ENCODE peak calls at places on chromosomes 6 and 20, in seven cellular contexts. O is psoas muscle, L is brain microvascular endothelial cell, T is IMR-90, F is ovary, I is A673, A is stomach. Q is an unnamed sample.

GRCh38 chr20:50427740-50428462 is 82.3 kb upstream of the PTPN1 start:
- DNase-seq in F (no peak), I (no peak), T (no peak), L (no peak), A (peak), O (peak), Q (no peak)

GRCh38 chr6:148972481-148972880 is 225.7 kb downstream of the UST start:
- DNase-seq in T (no peak), F (peak), O (peak), A (peak), L (no peak), I (peak), Q (no peak)

GRCh38 chr20:25047766-25048165 is 10.2 kb downstream of the ACSS1 start:
- DNase-seq in L (no peak), I (no peak), A (peak), F (peak), T (no peak), O (no peak), Q (no peak)

GRCh38 chr20:33843854-33844253 is 32.7 kb downstream of the CHMP4B start:
- DNase-seq in O (no peak), L (peak), T (no peak), F (no peak), I (no peak), A (no peak), Q (no peak)

GRCh38 chr20:48467622-48468021 is 360.2 kb downstream of the PREX1 start:
- DNase-seq in T (no peak), L (no peak), O (no peak), I (no peak), A (no peak), F (no peak), Q (no peak)

GRCh38 chr6:131362070-131362469 is 211.0 kb upstream of the ARG1 start:
- DNase-seq in F (no peak), L (no peak), I (no peak), T (no peak), O (no peak), A (no peak), Q (no peak)

GRCh38 chr6:582370-582769 is 74.5 kb downstream of the HUS1B start:
- DNase-seq in I (no peak), F (no peak), A (no peak), O (no peak), L (peak), T (peak), Q (no peak)

GRCh38 chr6:160659562-160659961 is 4.5 kb downstream of the LPA start:
- DNase-seq in F (no peak), O (no peak), I (no peak), L (no peak), A (no peak), T (no peak), Q (no peak)

GRCh38 chr20:15081301-15081700 is 743.9 kb upstream of the FLRT3 start:
- DNase-seq in I (no peak), O (no peak), L (no peak), F (no peak), A (no peak), T (no peak), Q (no peak)

GRCh38 chr20:37200376-37200775 is 21.0 kb upstream of the MROH8 start:
- DNase-seq in I (no peak), T (no peak), F (no peak), O (no peak), L (no peak), A (no peak), Q (no peak)

GRCh38 chr6:109296305-109296915 is 85.9 kb downstream of the CD164 start:
- DNase-seq in A (peak), L (no peak), T (no peak), O (no peak), I (no peak), F (no peak), Q (no peak)

GRCh38 chr6:34630040-34630439 is 66.5 kb downstream of the ILRUN start:
- DNase-seq in I (peak), A (no peak), T (peak), L (peak), F (no peak), O (no peak), Q (no peak)

GRCh38 chr6:128327890-128328289 is 192.5 kb downstream of the PTPRK start:
- DNase-seq in A (no peak), T (peak), I (peak), O (no peak), L (no peak), F (no peak), Q (peak)

GRCh38 chr6:155586036-155586557 is 130.5 kb upstream of the NOX3 start:
- DNase-seq in L (no peak), I (peak), F (no peak), T (no peak), A (no peak), O (no peak), Q (no peak)

GRCh38 chr6:117506180-117506835 is 23.8 kb downstream of the DCBLD1 start:
- DNase-seq in L (peak), O (no peak), T (peak), F (no peak), I (no peak), A (no peak), Q (no peak)

GRCh38 chr6:169409742-169410312 is 156.2 kb upstream of the THBS2 start:
- DNase-seq in I (no peak), F (no peak), T (no peak), L (no peak), A (no peak), O (no peak), Q (no peak)

GRCh38 chr20:57794600-57795346 is 85.0 kb upstream of the PMEPA1 start:
- DNase-seq in A (no peak), I (no peak), T (peak), O (no peak), F (no peak), L (no peak), Q (no peak)

GRCh38 chr20:35344354-35344837 is 52.2 kb upstream of the FAM83C start:
- DNase-seq in T (peak), L (peak), I (no peak), O (peak), A (peak), F (peak), Q (no peak)

GRCh38 chr6:44237813-44238433 is 9.0 kb upstream of the HSP90AB1 start:
- DNase-seq in A (peak), L (peak), I (peak), O (peak), F (peak), T (peak), Q (peak)

GRCh38 chr6:74091133-74091793 is 395.3 kb downstream of the CD109 start:
- DNase-seq in T (peak), I (peak), F (no peak), A (no peak), O (no peak), L (no peak), Q (no peak)

GRCh38 chr6:126976263-126976797 is 142.1 kb upstream of the RSPO3 start:
- DNase-seq in O (no peak), I (no peak), F (no peak), T (no peak), A (no peak), L (no peak), Q (no peak)

GRCh38 chr6:169639653-169640278 is 62.1 kb downstream of the WDR27 start:
- DNase-seq in F (no peak), O (no peak), A (no peak), T (no peak), L (no peak), I (no peak), Q (no peak)

GRCh38 chr6:137240168-137240567 is 21.0 kb upstream of the IFNGR1 start:
- DNase-seq in I (no peak), L (peak), A (no peak), O (peak), F (no peak), T (peak), Q (no peak)
- H3K4me3 ChIP-seq in I (no peak), L (no peak), A (no peak), O (no peak), F (no peak), T (no peak), Q (no peak)

GRCh38 chr6:53440331-53440730 is 91.6 kb upstream of the ELOVL5 start:
- DNase-seq in A (no peak), T (no peak), O (no peak), I (no peak), L (no peak), F (no peak), Q (no peak)

GRCh38 chr6:53437557-53438202 is 88.9 kb upstream of the ELOVL5 start:
- DNase-seq in T (peak), F (peak), A (no peak), O (no peak), L (peak), I (peak), Q (no peak)

GRCh38 chr6:53433617-53434285 is 85.0 kb upstream of the ELOVL5 start:
- DNase-seq in T (no peak), L (no peak), I (no peak), F (no peak), A (no peak), O (no peak), Q (no peak)

GRCh38 chr6:53439556-53439955 is 90.8 kb upstream of the ELOVL5 start:
- DNase-seq in T (peak), F (no peak), L (peak), I (no peak), O (no peak), A (no peak), Q (no peak)

DNA sequence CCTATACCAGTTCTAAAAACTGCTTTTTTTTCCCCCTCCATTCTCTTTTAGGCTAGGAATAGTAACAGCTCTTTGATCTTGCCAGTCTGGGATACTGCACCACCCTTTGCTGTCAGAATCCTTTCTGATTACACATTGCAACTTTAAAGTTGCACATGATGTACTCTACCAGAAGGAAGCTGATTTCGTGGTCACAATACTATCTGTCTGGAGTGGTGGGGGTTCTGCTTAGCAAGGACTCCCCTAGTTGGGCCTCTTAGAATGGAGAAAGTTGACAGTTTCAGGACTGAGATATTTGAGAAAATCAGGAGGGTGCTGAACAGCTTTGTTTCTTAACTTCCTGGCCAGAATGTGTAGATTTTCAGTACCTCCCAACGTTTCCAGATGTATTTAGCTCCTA is 88.2 kb upstream of the ELOVL5 start:
- DNase-seq in T (peak), L (peak), I (no peak), O (no peak), F (no peak), A (no peak), Q (no peak)
- H3K27ac ChIP-seq in T (no peak), L (peak), I (no peak), O (no peak), F (no peak), A (no peak), Q (no peak)

GRCh38 chr6:18260448-18261106 is 3.8 kb downstream of the DEK start:
- DNase-seq in L (peak), A (no peak), F (no peak), T (peak), O (peak), I (no peak), Q (no peak)
- H3K4me3 ChIP-seq in L (peak), A (peak), F (no peak), T (no peak), O (peak), I (no peak), Q (no peak)

GRCh38 chr6:29926081-29926794 is 16.1 kb upstream of the HLA-A start:
- DNase-seq in F (peak), I (no peak), L (no peak), T (peak), A (no peak), O (peak), Q (no peak)

GRCh38 chr6:29926795-29927427 is 15.4 kb upstream of the HLA-A start:
- DNase-seq in T (peak), A (peak), O (peak), L (peak), F (peak), I (peak), Q (peak)

GRCh38 chr6:29924287-29924686 is 18.0 kb upstream of the HLA-A start:
- DNase-seq in O (no peak), F (no peak), T (no peak), I (no peak), L (no peak), A (no peak), Q (no peak)

GRCh38 chr6:29925341-29926080 is 16.8 kb upstream of the HLA-A start:
- DNase-seq in F (no peak), L (no peak), T (no peak), I (no peak), O (no peak), A (no peak), Q (no peak)

GRCh38 chr6:29924731-29925130 is 17.6 kb upstream of the HLA-A start:
- DNase-seq in F (no peak), T (no peak), O (no peak), I (no peak), L (no peak), A (no peak), Q (no peak)
- H3K27ac ChIP-seq in F (no peak), T (no peak), O (peak), I (no peak), L (no peak), A (no peak), Q (no peak)